ENCODE peak calls at places on chromosomes 13 and 19, in seven cellular contexts. Y is left ventricle myocardium inferior, E is K562, K is colonic mucosa, G is esophagus squamous epithelium, I is tibial nerve, R is body of pancreas. X is an unnamed sample.

GRCh38 chr19:327291-328024 is 17.1 kb downstream of the MIER2 start:
- DNase-seq in Y (no peak), E (no peak), K (no peak), G (no peak), I (no peak), R (no peak), X (peak; percentile 14)

GRCh38 chr13:23552661-23553060 is 17.6 kb upstream of the TNFRSF19 start:
- DNase-seq in Y (no peak), E (no peak), K (no peak), G (no peak), I (no peak), R (no peak), X (no peak)

GRCh38 chr19:2761876-2762782 is 20.9 kb downstream of the SGTA start:
- DNase-seq in Y (no peak), E (no peak), K (no peak), G (no peak), I (no peak), R (no peak), X (no peak)

GRCh38 chr19:43633520-43633919 is 6.1 kb downstream of the CADM4 start:
- DNase-seq in Y (no peak), E (no peak), K (no peak), G (no peak), I (no peak), R (no peak), X (no peak)

GRCh38 chr13:109465151-109465550 is 321.2 kb downstream of the IRS2 start:
- DNase-seq in Y (no peak), E (no peak), K (no peak), G (no peak), I (no peak), R (no peak), X (no peak)

GRCh38 chr13:48151766-48152165 is 56.9 kb upstream of the MED4 start:
- DNase-seq in Y (no peak), E (no peak), K (no peak), G (no peak), I (no peak), R (no peak), X (no peak)

GRCh38 chr19:29772696-29773095 is 39.1 kb upstream of the CCNE1 start:
- DNase-seq in Y (no peak), E (no peak), K (no peak), G (no peak), I (no peak), R (no peak), X (no peak)

GRCh38 chr19:57031156-57031555 is 88.6 kb upstream of the USP29 start:
- DNase-seq in Y (no peak), E (no peak), K (no peak), G (no peak), I (no peak), R (no peak), X (no peak)

GRCh38 chr13:73254827-73255226 is 196.0 kb downstream of the KLF5 start:
- DNase-seq in Y (no peak), E (no peak), K (no peak), G (no peak), I (no peak), R (no peak), X (no peak)

GRCh38 chr19:45404557-45405434 is at the start of gene PPP1R13L:
- DNase-seq in Y (peak; percentile 89), E (peak; percentile 86), K (peak; percentile 92), G (no peak), I (no peak), R (peak; percentile 97), X (peak; percentile 95)

GRCh38 chr19:17575871-17576757 is 20.7 kb downstream of the COLGALT1 start:
- DNase-seq in Y (no peak), E (peak; percentile 85), K (peak; percentile 47), G (no peak), I (no peak), R (no peak), X (no peak)

GRCh38 chr13:46552888-46553520 is at the start of gene LRCH1:
- DNase-seq in Y (peak; percentile 93), E (peak; percentile 83), K (peak; percentile 93), G (peak; percentile 69), I (peak; percentile 79), R (peak; percentile 86), X (peak; percentile 91)

GRCh38 chr19:53424968-53425597 is 6.7 kb upstream of the ZNF761 start:
- DNase-seq in Y (peak; percentile 70), E (peak; percentile 67), K (peak; percentile 75), G (no peak), I (peak; percentile 71), R (peak; percentile 76), X (peak; percentile 56)

GRCh38 chr19:16872728-16873127 is 16.1 kb upstream of the F2RL3 start:
- DNase-seq in Y (no peak), E (no peak), K (no peak), G (no peak), I (no peak), R (no peak), X (no peak)

GRCh38 chr19:43407416-43408005 is 7.2 kb upstream of the TEX101 start:
- DNase-seq in Y (no peak), E (no peak), K (no peak), G (no peak), I (no peak), R (no peak), X (no peak)

GRCh38 chr19:29952646-29953045 is 10.6 kb downstream of the URI1 start:
- DNase-seq in Y (no peak), E (no peak), K (no peak), G (no peak), I (no peak), R (no peak), X (no peak)

GRCh38 chr13:113771709-113772331 is 12.8 kb downstream of the TMEM255B start:
- DNase-seq in Y (no peak), E (no peak), K (no peak), G (no peak), I (no peak), R (no peak), X (no peak)

GRCh38 chr13:65943024-65943423 is 1287.1 kb downstream of the PCDH9 start:
- DNase-seq in Y (no peak), E (no peak), K (no peak), G (no peak), I (no peak), R (no peak), X (no peak)

GRCh38 chr13:27644302-27644701 is 22.6 kb downstream of the POLR1D start:
- DNase-seq in Y (no peak), E (no peak), K (no peak), G (no peak), I (no peak), R (no peak), X (no peak)

DNA sequence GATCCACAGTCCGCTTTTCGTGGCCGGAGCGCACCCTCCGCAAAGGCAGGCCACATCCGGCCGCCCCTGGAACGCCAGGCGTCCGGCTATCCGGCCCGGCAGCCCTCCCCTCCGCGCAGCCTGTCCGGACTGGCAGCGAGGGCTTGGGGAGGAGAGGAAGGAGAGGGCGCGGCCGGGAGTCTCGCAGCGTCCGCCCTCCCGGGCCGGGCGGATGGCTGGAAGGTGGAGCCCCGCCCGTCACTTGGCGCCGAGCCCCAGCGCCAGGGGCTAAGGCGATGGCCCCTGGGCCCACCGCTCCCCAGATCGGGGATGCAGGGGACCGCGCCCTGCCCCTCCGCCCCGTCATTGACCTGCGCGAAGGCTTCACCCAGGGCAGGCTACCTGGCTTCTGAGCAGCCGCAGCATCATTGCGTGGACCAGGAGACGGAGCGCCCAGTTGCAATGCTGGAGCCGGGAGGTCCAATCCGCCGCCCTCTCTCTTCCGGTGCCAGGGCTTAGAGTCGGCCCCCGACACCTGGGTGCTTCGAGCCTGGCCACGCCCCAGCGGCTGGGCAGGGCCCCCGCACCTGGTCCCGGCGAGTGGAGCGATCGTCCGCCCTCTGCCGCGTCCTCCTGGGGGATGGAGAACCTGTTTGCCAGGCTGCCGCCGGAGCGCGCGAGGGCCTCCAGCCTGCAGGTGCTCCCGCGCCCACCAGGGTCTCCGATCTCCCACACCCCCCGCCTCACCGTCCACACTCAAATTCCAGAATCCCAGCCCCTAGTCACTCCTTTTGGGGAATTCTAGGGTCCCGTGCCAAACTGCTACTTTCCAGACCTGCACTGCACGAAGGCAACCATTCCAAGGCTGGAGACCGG is at the start of gene FUT1:
- DNase-seq in Y (peak; percentile 72), E (peak; percentile 40), K (peak; percentile 73), G (no peak), I (no peak), R (peak; percentile 98), X (peak; percentile 72)
- TF ChIP-seq CTCF in Y (no peak), E (no peak), K (no peak), G (no peak), I (no peak), R (peak; percentile 62), X (no peak)

DNA sequence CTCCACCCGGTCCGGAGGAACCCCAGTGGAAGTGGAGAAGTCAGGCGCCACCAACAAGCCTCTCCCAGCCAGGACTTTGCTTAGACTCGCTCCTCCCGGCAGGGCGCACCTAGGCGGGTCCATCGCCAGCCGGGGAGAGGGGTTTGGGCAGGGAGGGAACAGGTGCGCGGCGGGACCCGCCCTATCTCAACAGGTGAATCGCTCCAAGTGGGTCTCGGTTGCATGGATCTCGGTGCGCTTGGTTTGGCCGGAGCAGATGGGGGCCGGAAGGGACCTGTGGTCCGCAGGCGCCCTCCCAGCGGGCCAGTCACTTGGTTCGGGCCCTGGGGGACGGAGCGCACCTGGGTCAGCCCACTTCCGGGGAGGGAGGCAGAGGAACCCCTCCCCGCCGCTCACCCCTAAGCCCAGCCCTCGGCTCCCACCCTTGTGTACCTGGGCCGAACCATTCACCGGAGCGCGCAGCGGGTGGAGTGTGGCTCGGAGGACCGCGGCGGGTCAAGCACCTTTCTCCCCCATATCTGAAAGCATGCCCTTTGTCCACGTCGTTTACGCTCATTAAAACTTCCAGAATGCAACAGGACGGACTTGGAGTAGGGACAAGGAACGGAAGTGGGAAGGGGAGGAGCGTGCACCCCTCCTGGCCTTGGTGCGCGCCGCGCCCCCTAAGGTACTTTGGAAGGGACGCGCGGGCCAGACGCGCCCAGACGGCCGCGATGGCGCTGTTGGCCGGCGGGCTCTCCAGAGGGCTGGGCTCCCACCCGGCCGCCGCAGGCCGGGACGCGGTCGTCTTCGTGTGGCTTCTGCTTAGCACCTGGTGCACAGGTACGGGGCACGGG is at the start of gene LSR:
- DNase-seq in Y (no peak), E (peak; percentile 97), K (peak; percentile 92), G (no peak), I (no peak), R (peak; percentile 96), X (peak; percentile 93)
- TF ChIP-seq CTCF in Y (no peak), E (peak; percentile 28), K (no peak), G (peak; percentile 4), I (no peak), R (peak; percentile 18), X (no peak)

GRCh38 chr19:15418588-15419412 is at the start of gene AKAP8L:
- DNase-seq in Y (peak; percentile 99), E (peak; percentile 100), K (peak; percentile 99), G (peak; percentile 99), I (peak; percentile 100), R (peak; percentile 100), X (peak; percentile 100)
- TF ChIP-seq CTCF in Y (peak; percentile 81), E (peak; percentile 86), K (peak; percentile 60), G (peak; percentile 83), I (peak; percentile 59), R (peak; percentile 80), X (peak; percentile 70)

DNA sequence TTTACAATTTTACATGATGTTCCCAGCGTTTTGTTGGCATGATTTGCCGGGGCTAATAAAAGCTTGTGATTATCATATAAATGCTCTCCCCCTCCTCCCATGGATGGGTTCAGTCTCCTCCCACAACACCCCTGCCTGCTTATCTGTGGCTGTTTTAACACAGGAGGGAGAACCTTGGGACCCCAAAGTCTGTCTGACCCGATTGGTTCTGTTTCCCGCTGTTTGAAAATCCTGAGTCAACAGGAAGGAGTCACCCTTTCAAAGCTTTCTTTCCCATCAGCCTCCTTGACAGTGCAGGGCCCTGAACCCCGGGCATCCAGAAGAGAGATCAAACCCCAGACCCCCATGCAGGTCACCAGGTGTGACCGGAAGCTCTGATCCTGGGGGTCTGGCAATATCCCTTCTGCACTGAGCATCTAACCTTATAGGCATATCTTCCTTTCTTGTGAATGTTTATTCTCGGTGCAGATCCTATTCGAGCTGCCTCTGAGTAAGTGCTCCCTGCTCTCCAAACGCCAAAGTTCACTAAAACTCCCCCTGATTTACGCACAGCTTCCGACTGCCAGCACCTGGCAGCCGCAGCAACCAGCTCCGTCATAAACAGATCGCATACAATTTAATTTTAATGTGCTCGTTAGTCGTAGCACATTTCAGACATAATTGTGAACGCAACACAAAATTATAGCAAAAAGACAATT is 74.8 kb downstream of the TSHZ3 start:
- DNase-seq in Y (no peak), E (no peak), K (no peak), G (no peak), I (no peak), R (no peak), X (no peak)
- TF ChIP-seq CTCF in Y (no peak), E (no peak), K (no peak), G (no peak), I (no peak), R (no peak), X (no peak)